ENCODE peak calls at places on chromosomes 7 and 10, in six cellular contexts. One of them, this sample, is unnamed. For H3K4me1, the result is how much of the 10 kb centered on the place peaks cover.

GRCh38 chr10:129713659-129714265 is 246.7 kb downstream of the MGMT start:
- DNase-seq in GM23248: no peak
- DNase-seq in OCI-LY7: no peak
- DNase-seq in GM23338: no peak
- DNase-seq in neural progenitor cell: no peak
- DNase-seq in PC-3: no peak
- DNase-seq in this sample: no peak

GRCh38 chr7:66355762-66356161 is 150.6 kb downstream of the TPST1 start:
- DNase-seq in GM23248: peak
- DNase-seq in OCI-LY7: no peak
- DNase-seq in GM23338: no peak
- DNase-seq in neural progenitor cell: no peak
- DNase-seq in PC-3: no peak
- DNase-seq in this sample: no peak

GRCh38 chr7:112547916-112548315 is 67.1 kb downstream of the LSMEM1 start:
- DNase-seq in GM23248: peak
- DNase-seq in OCI-LY7: no peak
- DNase-seq in GM23338: no peak
- DNase-seq in neural progenitor cell: no peak
- DNase-seq in PC-3: no peak
- DNase-seq in this sample: no peak

GRCh38 chr7:150972746-150973145 is 5.4 kb downstream of the KCNH2 start:
- DNase-seq in GM23248: no peak
- DNase-seq in OCI-LY7: no peak
- DNase-seq in GM23338: no peak
- DNase-seq in neural progenitor cell: no peak
- DNase-seq in PC-3: no peak
- DNase-seq in this sample: no peak

GRCh38 chr7:157046681-157047080 is 36.2 kb upstream of the MNX1 start:
- DNase-seq in GM23248: peak
- DNase-seq in OCI-LY7: no peak
- DNase-seq in GM23338: no peak
- DNase-seq in neural progenitor cell: no peak
- DNase-seq in PC-3: peak
- DNase-seq in this sample: no peak

GRCh38 chr7:79730971-79731370 is 277.5 kb upstream of the MAGI2 start:
- DNase-seq in GM23248: no peak
- DNase-seq in OCI-LY7: no peak
- DNase-seq in GM23338: no peak
- DNase-seq in neural progenitor cell: no peak
- DNase-seq in PC-3: no peak
- DNase-seq in this sample: no peak

GRCh38 chr10:98076086-98076485 is 45.7 kb upstream of the CRTAC1 start:
- DNase-seq in GM23248: no peak
- DNase-seq in OCI-LY7: no peak
- DNase-seq in GM23338: no peak
- DNase-seq in neural progenitor cell: no peak
- DNase-seq in PC-3: no peak
- DNase-seq in this sample: no peak

GRCh38 chr7:117381357-117381756 is 45.9 kb downstream of the ASZ1 start:
- DNase-seq in GM23248: no peak
- DNase-seq in OCI-LY7: no peak
- DNase-seq in GM23338: no peak
- DNase-seq in neural progenitor cell: no peak
- DNase-seq in PC-3: no peak
- DNase-seq in this sample: no peak

GRCh38 chr7:36604801-36605200 is 119.5 kb downstream of the AOAH start:
- DNase-seq in GM23248: no peak
- DNase-seq in OCI-LY7: no peak
- DNase-seq in GM23338: no peak
- DNase-seq in neural progenitor cell: no peak
- DNase-seq in PC-3: no peak
- DNase-seq in this sample: peak

GRCh38 chr10:31136951-31137885 is 105.6 kb upstream of the ZNF438 start:
- DNase-seq in GM23248: peak
- DNase-seq in OCI-LY7: no peak
- DNase-seq in GM23338: no peak
- DNase-seq in neural progenitor cell: no peak
- DNase-seq in PC-3: no peak
- DNase-seq in this sample: no peak

GRCh38 chr7:95295399-95295798 is 28.9 kb downstream of the PON1 start:
- DNase-seq in GM23248: no peak
- DNase-seq in OCI-LY7: no peak
- DNase-seq in GM23338: no peak
- DNase-seq in neural progenitor cell: no peak
- DNase-seq in PC-3: no peak
- DNase-seq in this sample: no peak

GRCh38 chr7:12130664-12131063 is 80.4 kb upstream of the TMEM106B start:
- DNase-seq in GM23248: no peak
- DNase-seq in OCI-LY7: no peak
- DNase-seq in GM23338: no peak
- DNase-seq in neural progenitor cell: no peak
- DNase-seq in PC-3: peak
- DNase-seq in this sample: peak

GRCh38 chr10:61989995-61990760 is 88.7 kb downstream of the ARID5B start:
- DNase-seq in GM23248: no peak
- DNase-seq in OCI-LY7: no peak
- DNase-seq in GM23338: no peak
- DNase-seq in neural progenitor cell: no peak
- DNase-seq in PC-3: no peak
- DNase-seq in this sample: no peak

GRCh38 chr10:21953585-21954057 is 49.9 kb downstream of the DNAJC1 start:
- DNase-seq in GM23248: peak
- DNase-seq in OCI-LY7: peak
- DNase-seq in GM23338: peak
- DNase-seq in neural progenitor cell: peak
- DNase-seq in PC-3: peak
- DNase-seq in this sample: peak

GRCh38 chr10:79090134-79090803 is 21.5 kb downstream of the ZMIZ1 start:
- DNase-seq in GM23248: no peak
- DNase-seq in OCI-LY7: peak
- DNase-seq in GM23338: no peak
- DNase-seq in neural progenitor cell: no peak
- DNase-seq in PC-3: peak
- DNase-seq in this sample: no peak

GRCh38 chr10:125201108-125201524 is 40.8 kb upstream of the CTBP2 start:
- DNase-seq in GM23248: peak
- DNase-seq in OCI-LY7: no peak
- DNase-seq in GM23338: no peak
- DNase-seq in neural progenitor cell: no peak
- DNase-seq in PC-3: peak
- DNase-seq in this sample: peak

GRCh38 chr7:134767567-134768168 is 11.8 kb upstream of the CALD1 start:
- DNase-seq in GM23248: peak
- DNase-seq in OCI-LY7: peak
- DNase-seq in GM23338: no peak
- DNase-seq in neural progenitor cell: no peak
- DNase-seq in PC-3: no peak
- DNase-seq in this sample: no peak

GRCh38 chr7:12053561-12053960 is 157.5 kb upstream of the TMEM106B start:
- DNase-seq in GM23248: no peak
- DNase-seq in OCI-LY7: no peak
- DNase-seq in GM23338: no peak
- DNase-seq in neural progenitor cell: no peak
- DNase-seq in PC-3: no peak
- DNase-seq in this sample: no peak

GRCh38 chr7:132351858-132352539 is 224.3 kb downstream of the PLXNA4 start:
- DNase-seq in GM23248: peak
- DNase-seq in OCI-LY7: no peak
- DNase-seq in GM23338: no peak
- DNase-seq in neural progenitor cell: peak
- DNase-seq in PC-3: no peak
- DNase-seq in this sample: no peak

GRCh38 chr7:32670105-32670504 is 174.8 kb downstream of the AVL9 start:
- DNase-seq in GM23248: peak
- DNase-seq in OCI-LY7: no peak
- DNase-seq in GM23338: no peak
- DNase-seq in neural progenitor cell: peak
- DNase-seq in PC-3: peak
- DNase-seq in this sample: peak

GRCh38 chr7:30390872-30391646 is 87.5 kb downstream of the NOD1 start:
- DNase-seq in GM23248: peak
- DNase-seq in OCI-LY7: no peak
- DNase-seq in GM23338: peak
- DNase-seq in neural progenitor cell: no peak
- DNase-seq in PC-3: no peak
- DNase-seq in this sample: no peak

GRCh38 chr10:75195035-75195763 is 15.4 kb upstream of the VDAC2 start:
- DNase-seq in GM23248: peak
- DNase-seq in OCI-LY7: no peak
- DNase-seq in GM23338: no peak
- DNase-seq in neural progenitor cell: no peak
- DNase-seq in PC-3: peak
- DNase-seq in this sample: no peak

GRCh38 chr10:93198401-93199175 is 124.9 kb downstream of the CYP26A1 start:
- DNase-seq in GM23248: peak
- DNase-seq in OCI-LY7: no peak
- DNase-seq in GM23338: peak
- DNase-seq in neural progenitor cell: peak
- DNase-seq in PC-3: no peak
- DNase-seq in this sample: peak

GRCh38 chr10:69316313-69317059 is 38.2 kb downstream of the HK1 start:
- DNase-seq in GM23248: peak
- DNase-seq in OCI-LY7: no peak
- DNase-seq in GM23338: no peak
- DNase-seq in neural progenitor cell: no peak
- DNase-seq in PC-3: peak
- DNase-seq in this sample: peak

GRCh38 chr10:69318997-69319727 is 40.9 kb downstream of the HK1 start:
- DNase-seq in GM23248: peak
- DNase-seq in OCI-LY7: peak
- DNase-seq in GM23338: no peak
- DNase-seq in neural progenitor cell: peak
- DNase-seq in PC-3: peak
- DNase-seq in this sample: peak

GRCh38 chr10:69315610-69316312 is 37.5 kb downstream of the HK1 start:
- DNase-seq in GM23248: no peak
- DNase-seq in OCI-LY7: no peak
- DNase-seq in GM23338: no peak
- DNase-seq in neural progenitor cell: no peak
- DNase-seq in PC-3: no peak
- DNase-seq in this sample: no peak

GRCh38 chr10:69318087-69318996 is 40.0 kb downstream of the HK1 start:
- DNase-seq in GM23248: peak
- DNase-seq in OCI-LY7: peak
- DNase-seq in GM23338: peak
- DNase-seq in neural progenitor cell: peak
- DNase-seq in PC-3: peak
- DNase-seq in this sample: peak

GRCh38 chr10:69317175-69318086 is 39.1 kb downstream of the HK1 start:
- DNase-seq in GM23248: no peak
- DNase-seq in OCI-LY7: peak
- DNase-seq in GM23338: no peak
- DNase-seq in neural progenitor cell: no peak
- DNase-seq in PC-3: peak
- DNase-seq in this sample: no peak
- TF ChIP-seq EZH2phosphoT487 in GM23248: no peak
- TF ChIP-seq EZH2phosphoT487 in OCI-LY7: no peak
- TF ChIP-seq EZH2phosphoT487 in GM23338: no peak
- TF ChIP-seq EZH2phosphoT487 in neural progenitor cell: no peak
- TF ChIP-seq EZH2phosphoT487 in PC-3: no peak
- TF ChIP-seq EZH2phosphoT487 in this sample: no peak

GRCh38 chr7:2821842-2822507 is 22.1 kb downstream of the GNA12 start:
- DNase-seq in GM23248: peak
- DNase-seq in OCI-LY7: peak
- DNase-seq in GM23338: no peak
- DNase-seq in neural progenitor cell: no peak
- DNase-seq in PC-3: peak
- DNase-seq in this sample: no peak

GRCh38 chr7:2819161-2819953 is 24.8 kb downstream of the GNA12 start:
- DNase-seq in GM23248: no peak
- DNase-seq in OCI-LY7: no peak
- DNase-seq in GM23338: no peak
- DNase-seq in neural progenitor cell: no peak
- DNase-seq in PC-3: peak
- DNase-seq in this sample: no peak

GRCh38 chr7:2821161-2821841 is 22.8 kb downstream of the GNA12 start:
- DNase-seq in GM23248: peak
- DNase-seq in OCI-LY7: peak
- DNase-seq in GM23338: peak
- DNase-seq in neural progenitor cell: peak
- DNase-seq in PC-3: peak
- DNase-seq in this sample: no peak

GRCh38 chr7:2819954-2820397 is 24.1 kb downstream of the GNA12 start:
- DNase-seq in GM23248: no peak
- DNase-seq in OCI-LY7: no peak
- DNase-seq in GM23338: no peak
- DNase-seq in neural progenitor cell: no peak
- DNase-seq in PC-3: no peak
- DNase-seq in this sample: no peak

DNA sequence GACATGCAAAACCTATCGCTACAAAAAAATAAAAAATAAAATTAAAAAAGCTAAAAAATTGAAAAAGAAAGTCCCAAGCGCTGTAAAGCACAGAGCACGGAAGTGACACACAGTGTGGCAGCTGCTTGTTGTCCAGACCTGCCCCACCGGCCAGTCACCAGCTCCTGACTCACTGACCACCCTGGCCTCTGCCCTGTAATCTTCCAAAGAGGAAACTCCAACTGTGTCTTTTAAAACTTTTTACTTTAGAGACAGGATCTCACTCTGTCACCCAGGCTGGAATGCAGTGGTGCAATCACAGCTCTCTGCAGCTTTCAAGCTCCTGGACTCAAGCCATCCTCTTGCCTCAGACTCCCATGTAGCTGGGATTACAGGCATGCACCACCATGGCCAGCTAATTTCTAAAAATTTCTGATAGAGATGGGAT is 23.6 kb downstream of the GNA12 start:
- DNase-seq in GM23248: peak
- DNase-seq in OCI-LY7: no peak
- DNase-seq in GM23338: no peak
- DNase-seq in neural progenitor cell: no peak
- DNase-seq in PC-3: peak
- DNase-seq in this sample: peak
- H3K4me1 ChIP-seq in GM23248: under half
- H3K4me1 ChIP-seq in OCI-LY7: half or more
- H3K4me1 ChIP-seq in GM23338: half or more
- H3K4me1 ChIP-seq in neural progenitor cell: half or more
- H3K4me1 ChIP-seq in PC-3: under half
- H3K4me1 ChIP-seq in this sample: under half

DNA sequence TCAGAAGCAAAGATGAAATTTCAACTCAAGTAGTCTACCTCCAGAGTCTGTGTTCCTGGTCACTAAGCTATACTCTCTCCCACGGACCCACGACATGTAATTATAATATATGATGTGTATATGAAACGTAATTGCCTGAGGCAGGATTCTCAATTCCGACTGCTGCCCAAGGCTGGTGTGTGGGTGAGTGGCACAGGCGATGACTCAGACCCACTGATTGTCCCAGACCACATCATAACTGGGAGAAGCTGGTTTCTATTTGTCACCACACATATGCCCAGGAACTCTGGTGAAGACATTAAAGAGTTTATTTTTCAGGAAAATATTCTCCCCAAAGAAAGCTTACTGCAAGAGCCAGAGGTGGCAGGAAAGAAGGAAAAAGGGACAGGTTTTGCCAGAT is 219.3 kb downstream of the JAZF1 start:
- DNase-seq in GM23248: peak
- DNase-seq in OCI-LY7: no peak
- DNase-seq in GM23338: no peak
- DNase-seq in neural progenitor cell: no peak
- DNase-seq in PC-3: peak
- DNase-seq in this sample: no peak
- TF ChIP-seq EZH2phosphoT487 in GM23248: no peak
- TF ChIP-seq EZH2phosphoT487 in OCI-LY7: no peak
- TF ChIP-seq EZH2phosphoT487 in GM23338: no peak
- TF ChIP-seq EZH2phosphoT487 in neural progenitor cell: no peak
- TF ChIP-seq EZH2phosphoT487 in PC-3: no peak
- TF ChIP-seq EZH2phosphoT487 in this sample: no peak

GRCh38 chr7:99102809-99103690 is 40.9 kb downstream of the SMURF1 start:
- DNase-seq in GM23248: peak
- DNase-seq in OCI-LY7: no peak
- DNase-seq in GM23338: no peak
- DNase-seq in neural progenitor cell: no peak
- DNase-seq in PC-3: peak
- DNase-seq in this sample: no peak
- H3K4me1 ChIP-seq in GM23248: half or more
- H3K4me1 ChIP-seq in OCI-LY7: under half
- H3K4me1 ChIP-seq in GM23338: under half
- H3K4me1 ChIP-seq in neural progenitor cell: under half
- H3K4me1 ChIP-seq in PC-3: half or more
- H3K4me1 ChIP-seq in this sample: under half

This sample was measured in hepatocyte.